ENCODE peak calls at places on chromosomes 4 and X, in four cellular contexts. Q is ELF-1, X is RWPE1, J is aorta. R is an unnamed sample.

GRCh38 chr4:69321153-69321729 is 41.0 kb downstream of the UGT2B28 start:
- DNase-seq in Q (no peak), X (no peak), J (no peak), R (peak; percentile 78)

GRCh38 chrX:39017716-39018115 is 216.5 kb downstream of the MID1IP1 start:
- DNase-seq in Q (peak; percentile 67), X (no peak), J (no peak), R (no peak)

GRCh38 chr4:45241976-45242375 is 515.6 kb upstream of the GNPDA2 start:
- DNase-seq in Q (no peak), X (no peak), J (no peak), R (no peak)

GRCh38 chr4:87896020-87896621 is 63.4 kb downstream of the MEPE start:
- DNase-seq in Q (peak; percentile 16), X (peak; percentile 94), J (no peak), R (no peak)

GRCh38 chr4:2733844-2734574 is 22.1 kb downstream of the TNIP2 start:
- DNase-seq in Q (no peak), X (no peak), J (peak; percentile 53), R (no peak)

GRCh38 chr4:77818077-77818666 is 996 bp downstream of the CNOT6L start:
- DNase-seq in Q (peak; percentile 84), X (peak; percentile 83), J (peak; percentile 87), R (peak; percentile 76)

GRCh38 chr4:1096841-1097240 is 16.5 kb downstream of the RNF212 start:
- DNase-seq in Q (no peak), X (no peak), J (no peak), R (no peak)

GRCh38 chr4:86919824-86920223 is 15.0 kb upstream of the AFF1 start:
- DNase-seq in Q (no peak), X (no peak), J (no peak), R (no peak)

GRCh38 chr4:108483077-108483476 is 137.3 kb upstream of the RPL34 start:
- DNase-seq in Q (no peak), X (no peak), J (no peak), R (no peak)